ENCODE peak calls at places on chromosomes 13 and 19, in nine cellular contexts. One of them, this sample, is unnamed.

GRCh38 chr13:102033316-102033715 is 368.5 kb downstream of the FGF14 start:
- DNase-seq in heart left ventricle: no peak
- DNase-seq in uterus: no peak
- DNase-seq in ovary: no peak
- DNase-seq in esophagus squamous epithelium: no peak
- DNase-seq in IMR-90: no peak
- DNase-seq in K562: no peak
- DNase-seq in tibial nerve: no peak
- DNase-seq in Peyer's patch: no peak
- DNase-seq in this sample: no peak

GRCh38 chr19:18282788-18283141 is 1.3 kb upstream of the JUND start:
- DNase-seq in Peyer's patch: no peak
- DNase-seq in esophagus squamous epithelium: no peak
- DNase-seq in tibial nerve: no peak
- DNase-seq in ovary: no peak
- DNase-seq in heart left ventricle: no peak
- DNase-seq in K562: peak
- DNase-seq in uterus: no peak
- DNase-seq in IMR-90: no peak
- DNase-seq in this sample: no peak

GRCh38 chr13:22090114-22090513 is 419.2 kb downstream of the FGF9 start:
- DNase-seq in ovary: no peak
- DNase-seq in esophagus squamous epithelium: no peak
- DNase-seq in heart left ventricle: no peak
- DNase-seq in uterus: no peak
- DNase-seq in IMR-90: no peak
- DNase-seq in tibial nerve: no peak
- DNase-seq in Peyer's patch: no peak
- DNase-seq in K562: no peak
- DNase-seq in this sample: no peak

GRCh38 chr19:6777434-6777833 is 4.9 kb downstream of the VAV1 start:
- DNase-seq in tibial nerve: no peak
- DNase-seq in ovary: no peak
- DNase-seq in esophagus squamous epithelium: no peak
- DNase-seq in Peyer's patch: no peak
- DNase-seq in IMR-90: no peak
- DNase-seq in uterus: no peak
- DNase-seq in K562: no peak
- DNase-seq in heart left ventricle: no peak
- DNase-seq in this sample: no peak

GRCh38 chr19:17323973-17324327 is 10.7 kb downstream of the ANO8 start:
- DNase-seq in tibial nerve: no peak
- DNase-seq in IMR-90: no peak
- DNase-seq in esophagus squamous epithelium: no peak
- DNase-seq in heart left ventricle: no peak
- DNase-seq in Peyer's patch: peak
- DNase-seq in ovary: no peak
- DNase-seq in uterus: no peak
- DNase-seq in K562: no peak
- DNase-seq in this sample: no peak

GRCh38 chr13:78228940-78229339 is 310.3 kb upstream of the EDNRB start:
- DNase-seq in heart left ventricle: no peak
- DNase-seq in Peyer's patch: no peak
- DNase-seq in uterus: no peak
- DNase-seq in tibial nerve: no peak
- DNase-seq in esophagus squamous epithelium: no peak
- DNase-seq in K562: no peak
- DNase-seq in IMR-90: no peak
- DNase-seq in ovary: no peak
- DNase-seq in this sample: no peak

GRCh38 chr13:56909896-56910600 is 230.7 kb upstream of the PRR20A start:
- DNase-seq in ovary: no peak
- DNase-seq in K562: no peak
- DNase-seq in uterus: no peak
- DNase-seq in Peyer's patch: no peak
- DNase-seq in IMR-90: no peak
- DNase-seq in heart left ventricle: no peak
- DNase-seq in esophagus squamous epithelium: no peak
- DNase-seq in tibial nerve: no peak
- DNase-seq in this sample: no peak

GRCh38 chr13:24905242-24905641 is 141.3 kb downstream of the RNF17 start:
- DNase-seq in esophagus squamous epithelium: no peak
- DNase-seq in heart left ventricle: no peak
- DNase-seq in Peyer's patch: no peak
- DNase-seq in ovary: no peak
- DNase-seq in tibial nerve: no peak
- DNase-seq in K562: no peak
- DNase-seq in IMR-90: peak
- DNase-seq in uterus: no peak
- DNase-seq in this sample: no peak

GRCh38 chr19:36169084-36169760 is 17.0 kb upstream of the COX7A1 start:
- DNase-seq in ovary: no peak
- DNase-seq in tibial nerve: no peak
- DNase-seq in K562: no peak
- DNase-seq in heart left ventricle: peak
- DNase-seq in Peyer's patch: no peak
- DNase-seq in IMR-90: no peak
- DNase-seq in uterus: no peak
- DNase-seq in esophagus squamous epithelium: no peak
- DNase-seq in this sample: no peak

GRCh38 chr19:3065675-3066357 is 3.5 kb upstream of the TLE5 start:
- DNase-seq in tibial nerve: no peak
- DNase-seq in IMR-90: no peak
- DNase-seq in ovary: no peak
- DNase-seq in K562: no peak
- DNase-seq in Peyer's patch: peak
- DNase-seq in heart left ventricle: no peak
- DNase-seq in uterus: no peak
- DNase-seq in esophagus squamous epithelium: no peak
- DNase-seq in this sample: no peak

GRCh38 chr19:4208385-4209094 is 20.8 kb upstream of the EBI3 start:
- DNase-seq in tibial nerve: no peak
- DNase-seq in IMR-90: peak
- DNase-seq in uterus: no peak
- DNase-seq in heart left ventricle: no peak
- DNase-seq in K562: peak
- DNase-seq in ovary: no peak
- DNase-seq in esophagus squamous epithelium: no peak
- DNase-seq in Peyer's patch: no peak
- DNase-seq in this sample: no peak

GRCh38 chr19:6888967-6889366 is 1.6 kb downstream of the ADGRE1 start:
- DNase-seq in heart left ventricle: no peak
- DNase-seq in Peyer's patch: no peak
- DNase-seq in K562: no peak
- DNase-seq in esophagus squamous epithelium: no peak
- DNase-seq in IMR-90: no peak
- DNase-seq in tibial nerve: no peak
- DNase-seq in uterus: no peak
- DNase-seq in ovary: no peak
- DNase-seq in this sample: no peak

GRCh38 chr19:40224342-40225148 is 1.9 kb downstream of the CCNP start:
- DNase-seq in tibial nerve: no peak
- DNase-seq in esophagus squamous epithelium: no peak
- DNase-seq in uterus: no peak
- DNase-seq in K562: no peak
- DNase-seq in ovary: no peak
- DNase-seq in heart left ventricle: no peak
- DNase-seq in IMR-90: no peak
- DNase-seq in Peyer's patch: no peak
- DNase-seq in this sample: no peak

GRCh38 chr13:36158606-36159005 is 27.4 kb upstream of the DCLK1 start:
- DNase-seq in uterus: no peak
- DNase-seq in Peyer's patch: no peak
- DNase-seq in K562: no peak
- DNase-seq in IMR-90: no peak
- DNase-seq in tibial nerve: no peak
- DNase-seq in esophagus squamous epithelium: no peak
- DNase-seq in heart left ventricle: no peak
- DNase-seq in ovary: no peak
- DNase-seq in this sample: no peak

GRCh38 chr19:47280183-47280797 is 5.6 kb downstream of the INAFM1 start:
- DNase-seq in ovary: no peak
- DNase-seq in heart left ventricle: no peak
- DNase-seq in Peyer's patch: peak
- DNase-seq in esophagus squamous epithelium: no peak
- DNase-seq in tibial nerve: no peak
- DNase-seq in IMR-90: no peak
- DNase-seq in uterus: peak
- DNase-seq in K562: peak
- DNase-seq in this sample: no peak

GRCh38 chr13:60009300-60010248 is 154.2 kb downstream of the DIAPH3 start:
- DNase-seq in uterus: no peak
- DNase-seq in Peyer's patch: no peak
- DNase-seq in esophagus squamous epithelium: no peak
- DNase-seq in K562: peak
- DNase-seq in tibial nerve: no peak
- DNase-seq in ovary: no peak
- DNase-seq in IMR-90: no peak
- DNase-seq in heart left ventricle: no peak
- DNase-seq in this sample: no peak

GRCh38 chr19:33273881-33274662 is 28.3 kb downstream of the CEBPA start:
- DNase-seq in uterus: peak
- DNase-seq in heart left ventricle: no peak
- DNase-seq in K562: peak
- DNase-seq in esophagus squamous epithelium: no peak
- DNase-seq in IMR-90: peak
- DNase-seq in Peyer's patch: no peak
- DNase-seq in ovary: peak
- DNase-seq in tibial nerve: peak
- DNase-seq in this sample: no peak

GRCh38 chr13:40388617-40389016 is 277.8 kb downstream of the FOXO1 start:
- DNase-seq in ovary: no peak
- DNase-seq in IMR-90: peak
- DNase-seq in uterus: no peak
- DNase-seq in tibial nerve: no peak
- DNase-seq in K562: no peak
- DNase-seq in Peyer's patch: peak
- DNase-seq in heart left ventricle: no peak
- DNase-seq in esophagus squamous epithelium: peak
- DNase-seq in this sample: no peak

GRCh38 chr13:24187185-24187584 is 26.7 kb downstream of the SPATA13 start:
- DNase-seq in IMR-90: peak
- DNase-seq in ovary: no peak
- DNase-seq in K562: no peak
- DNase-seq in heart left ventricle: no peak
- DNase-seq in uterus: no peak
- DNase-seq in esophagus squamous epithelium: no peak
- DNase-seq in tibial nerve: no peak
- DNase-seq in Peyer's patch: no peak
- DNase-seq in this sample: no peak

GRCh38 chr13:37414667-37415066 is 183.9 kb downstream of the POSTN start:
- DNase-seq in K562: no peak
- DNase-seq in heart left ventricle: no peak
- DNase-seq in IMR-90: no peak
- DNase-seq in esophagus squamous epithelium: no peak
- DNase-seq in ovary: no peak
- DNase-seq in Peyer's patch: no peak
- DNase-seq in tibial nerve: no peak
- DNase-seq in uterus: no peak
- DNase-seq in this sample: no peak

GRCh38 chr13:98013241-98013640 is 59.8 kb downstream of the IPO5 start:
- DNase-seq in esophagus squamous epithelium: no peak
- DNase-seq in ovary: no peak
- DNase-seq in Peyer's patch: no peak
- DNase-seq in uterus: no peak
- DNase-seq in heart left ventricle: no peak
- DNase-seq in K562: no peak
- DNase-seq in IMR-90: no peak
- DNase-seq in tibial nerve: no peak
- DNase-seq in this sample: no peak
- TF ChIP-seq POLR2A in esophagus squamous epithelium: no peak
- TF ChIP-seq POLR2A in ovary: no peak
- TF ChIP-seq POLR2A in Peyer's patch: no peak
- TF ChIP-seq POLR2A in uterus: no peak
- TF ChIP-seq POLR2A in heart left ventricle: no peak
- TF ChIP-seq POLR2A in K562: no peak
- TF ChIP-seq POLR2A in IMR-90: no peak
- TF ChIP-seq POLR2A in tibial nerve: no peak
- TF ChIP-seq POLR2A in this sample: no peak

DNA sequence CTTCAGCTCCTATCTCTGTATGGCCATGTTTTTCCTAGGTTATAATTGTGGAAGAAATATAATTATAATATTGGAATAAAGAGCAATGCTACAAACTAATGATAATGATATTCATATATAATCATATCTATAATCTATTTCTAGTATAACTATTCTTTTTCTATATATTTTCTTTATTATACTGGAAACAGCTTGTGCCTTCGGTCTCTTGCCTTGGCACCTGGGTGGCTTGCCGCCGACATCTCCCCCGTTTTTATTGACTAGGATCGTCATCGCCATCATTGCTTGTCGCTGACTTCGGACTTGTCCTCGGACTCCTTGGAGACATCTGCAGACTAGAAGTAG is 24.2 kb downstream of the ZNF763 start:
- DNase-seq in IMR-90: no peak
- DNase-seq in heart left ventricle: no peak
- DNase-seq in Peyer's patch: no peak
- DNase-seq in K562: no peak
- DNase-seq in ovary: no peak
- DNase-seq in uterus: no peak
- DNase-seq in tibial nerve: no peak
- DNase-seq in esophagus squamous epithelium: no peak
- DNase-seq in this sample: no peak
- TF ChIP-seq CTCF in IMR-90: no peak
- TF ChIP-seq CTCF in heart left ventricle: no peak
- TF ChIP-seq CTCF in Peyer's patch: no peak
- TF ChIP-seq CTCF in K562: no peak
- TF ChIP-seq CTCF in ovary: no peak
- TF ChIP-seq CTCF in uterus: no peak
- TF ChIP-seq CTCF in tibial nerve: no peak
- TF ChIP-seq CTCF in esophagus squamous epithelium: no peak
- TF ChIP-seq CTCF in this sample: no peak

DNA sequence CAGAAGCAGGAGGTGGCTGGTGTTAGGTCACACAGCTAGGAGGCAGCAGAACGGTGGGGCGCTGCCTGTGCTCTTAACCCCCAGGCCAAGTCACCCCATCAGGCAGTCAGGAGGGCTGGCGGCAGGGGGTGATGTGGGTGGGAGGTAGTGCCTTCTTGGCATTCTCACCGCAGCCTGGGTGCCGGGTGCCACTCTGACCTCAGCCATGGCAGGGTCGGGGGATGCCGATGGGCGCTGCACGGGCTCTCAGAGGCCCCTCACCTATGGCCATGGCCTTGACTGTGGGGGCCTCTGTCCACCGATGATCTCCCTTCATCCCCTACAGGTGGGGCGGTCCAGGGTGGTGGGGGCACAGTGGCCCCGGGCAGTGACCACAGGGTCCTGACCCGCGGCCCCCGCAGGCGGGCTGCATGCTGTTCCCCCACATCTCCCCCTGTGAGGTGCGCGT is 5.6 kb downstream of the PTOV1 start:
- DNase-seq in IMR-90: no peak
- DNase-seq in Peyer's patch: no peak
- DNase-seq in ovary: peak
- DNase-seq in tibial nerve: no peak
- DNase-seq in heart left ventricle: no peak
- DNase-seq in esophagus squamous epithelium: no peak
- DNase-seq in uterus: no peak
- DNase-seq in K562: no peak
- DNase-seq in this sample: no peak
- TF ChIP-seq POLR2A in IMR-90: no peak
- TF ChIP-seq POLR2A in Peyer's patch: no peak
- TF ChIP-seq POLR2A in ovary: no peak
- TF ChIP-seq POLR2A in tibial nerve: no peak
- TF ChIP-seq POLR2A in heart left ventricle: no peak
- TF ChIP-seq POLR2A in esophagus squamous epithelium: no peak
- TF ChIP-seq POLR2A in uterus: no peak
- TF ChIP-seq POLR2A in K562: no peak
- TF ChIP-seq POLR2A in this sample: no peak

GRCh38 chr19:31338069-31338767 is 11.0 kb downstream of the TSHZ3 start:
- DNase-seq in IMR-90: peak
- DNase-seq in uterus: peak
- DNase-seq in heart left ventricle: peak
- DNase-seq in Peyer's patch: no peak
- DNase-seq in K562: peak
- DNase-seq in tibial nerve: peak
- DNase-seq in esophagus squamous epithelium: no peak
- DNase-seq in ovary: peak
- DNase-seq in this sample: peak
- TF ChIP-seq CTCF in IMR-90: peak
- TF ChIP-seq CTCF in uterus: peak
- TF ChIP-seq CTCF in heart left ventricle: peak
- TF ChIP-seq CTCF in Peyer's patch: no peak
- TF ChIP-seq CTCF in K562: peak
- TF ChIP-seq CTCF in tibial nerve: peak
- TF ChIP-seq CTCF in esophagus squamous epithelium: no peak
- TF ChIP-seq CTCF in ovary: peak
- TF ChIP-seq CTCF in this sample: peak